ENCODE peak calls at places on chromosome 7, in eight cellular contexts. One of them, this sample, is unnamed.

GRCh38 chr7:92606985-92607384 is 16.8 kb upstream of the FAM133B start:
- DNase-seq in heart right ventricle: no peak
- DNase-seq in GOT3: no peak
- DNase-seq in adrenal gland: no peak
- DNase-seq in bronchial epithelial cell: no peak
- DNase-seq in kidney glomerular epithelial cell: no peak
- DNase-seq in effector memory CD8-positive, alpha-beta T cell: no peak
- DNase-seq in CD4-positive, CD25-positive, alpha-beta regulatory T cell: no peak
- DNase-seq in this sample: no peak

GRCh38 chr7:120717166-120717565 is 140.8 kb downstream of the TSPAN12 start:
- DNase-seq in heart right ventricle: no peak
- DNase-seq in GOT3: no peak
- DNase-seq in adrenal gland: no peak
- DNase-seq in bronchial epithelial cell: no peak
- DNase-seq in kidney glomerular epithelial cell: no peak
- DNase-seq in effector memory CD8-positive, alpha-beta T cell: no peak
- DNase-seq in CD4-positive, CD25-positive, alpha-beta regulatory T cell: no peak
- DNase-seq in this sample: no peak

GRCh38 chr7:3083350-3083749 is 39.7 kb upstream of the CARD11 start:
- DNase-seq in heart right ventricle: no peak
- DNase-seq in GOT3: no peak
- DNase-seq in adrenal gland: no peak
- DNase-seq in bronchial epithelial cell: peak; percentile 6
- DNase-seq in kidney glomerular epithelial cell: no peak
- DNase-seq in effector memory CD8-positive, alpha-beta T cell: no peak
- DNase-seq in CD4-positive, CD25-positive, alpha-beta regulatory T cell: no peak
- DNase-seq in this sample: no peak

GRCh38 chr7:143223784-143224183 is 1.9 kb downstream of the TAS2R40 start:
- DNase-seq in heart right ventricle: no peak
- DNase-seq in GOT3: no peak
- DNase-seq in adrenal gland: no peak
- DNase-seq in bronchial epithelial cell: peak; percentile 12
- DNase-seq in kidney glomerular epithelial cell: no peak
- DNase-seq in effector memory CD8-positive, alpha-beta T cell: no peak
- DNase-seq in CD4-positive, CD25-positive, alpha-beta regulatory T cell: no peak
- DNase-seq in this sample: no peak

GRCh38 chr7:84529480-84530205 is 335.1 kb upstream of the SEMA3A start:
- DNase-seq in heart right ventricle: no peak
- DNase-seq in GOT3: no peak
- DNase-seq in adrenal gland: no peak
- DNase-seq in bronchial epithelial cell: peak; percentile 97
- DNase-seq in kidney glomerular epithelial cell: peak; percentile 89
- DNase-seq in effector memory CD8-positive, alpha-beta T cell: no peak
- DNase-seq in CD4-positive, CD25-positive, alpha-beta regulatory T cell: no peak
- DNase-seq in this sample: no peak

GRCh38 chr7:112830769-112831168 is 40.6 kb upstream of the TMEM168 start:
- DNase-seq in heart right ventricle: no peak
- DNase-seq in GOT3: no peak
- DNase-seq in adrenal gland: no peak
- DNase-seq in bronchial epithelial cell: no peak
- DNase-seq in kidney glomerular epithelial cell: no peak
- DNase-seq in effector memory CD8-positive, alpha-beta T cell: no peak
- DNase-seq in CD4-positive, CD25-positive, alpha-beta regulatory T cell: no peak
- DNase-seq in this sample: no peak

GRCh38 chr7:36549003-36549402 is 159.3 kb downstream of the ANLN start:
- DNase-seq in heart right ventricle: no peak
- DNase-seq in GOT3: no peak
- DNase-seq in adrenal gland: no peak
- DNase-seq in bronchial epithelial cell: no peak
- DNase-seq in kidney glomerular epithelial cell: no peak
- DNase-seq in effector memory CD8-positive, alpha-beta T cell: no peak
- DNase-seq in CD4-positive, CD25-positive, alpha-beta regulatory T cell: no peak
- DNase-seq in this sample: no peak

GRCh38 chr7:28093617-28094232 is 86.9 kb downstream of the JAZF1 start:
- DNase-seq in heart right ventricle: peak; percentile 54
- DNase-seq in GOT3: no peak
- DNase-seq in adrenal gland: peak; percentile 93
- DNase-seq in bronchial epithelial cell: peak; percentile 37
- DNase-seq in kidney glomerular epithelial cell: peak; percentile 48
- DNase-seq in effector memory CD8-positive, alpha-beta T cell: peak; percentile 33
- DNase-seq in CD4-positive, CD25-positive, alpha-beta regulatory T cell: peak; percentile 8
- DNase-seq in this sample: peak; percentile 39

GRCh38 chr7:133486-133885 is 58.9 kb upstream of the FAM20C start:
- DNase-seq in heart right ventricle: no peak
- DNase-seq in GOT3: no peak
- DNase-seq in adrenal gland: no peak
- DNase-seq in bronchial epithelial cell: no peak
- DNase-seq in kidney glomerular epithelial cell: no peak
- DNase-seq in effector memory CD8-positive, alpha-beta T cell: no peak
- DNase-seq in CD4-positive, CD25-positive, alpha-beta regulatory T cell: no peak
- DNase-seq in this sample: no peak

GRCh38 chr7:14717711-14718304 is 184.7 kb downstream of the DGKB start:
- DNase-seq in heart right ventricle: no peak
- DNase-seq in GOT3: no peak
- DNase-seq in adrenal gland: no peak
- DNase-seq in bronchial epithelial cell: peak; percentile 33
- DNase-seq in kidney glomerular epithelial cell: peak; percentile 65
- DNase-seq in effector memory CD8-positive, alpha-beta T cell: no peak
- DNase-seq in CD4-positive, CD25-positive, alpha-beta regulatory T cell: no peak
- DNase-seq in this sample: no peak

GRCh38 chr7:138752568-138753518 is 45.0 kb upstream of the TMEM213 start:
- DNase-seq in heart right ventricle: peak; percentile 16
- DNase-seq in GOT3: no peak
- DNase-seq in adrenal gland: peak; percentile 85
- DNase-seq in bronchial epithelial cell: peak; percentile 62
- DNase-seq in kidney glomerular epithelial cell: peak; percentile 84
- DNase-seq in effector memory CD8-positive, alpha-beta T cell: peak; percentile 87
- DNase-seq in CD4-positive, CD25-positive, alpha-beta regulatory T cell: peak; percentile 84
- DNase-seq in this sample: peak; percentile 30

GRCh38 chr7:19522486-19522885 is 186.4 kb downstream of the POLR1F start:
- DNase-seq in heart right ventricle: no peak
- DNase-seq in GOT3: no peak
- DNase-seq in adrenal gland: no peak
- DNase-seq in bronchial epithelial cell: peak; percentile 22
- DNase-seq in kidney glomerular epithelial cell: peak; percentile 5
- DNase-seq in effector memory CD8-positive, alpha-beta T cell: no peak
- DNase-seq in CD4-positive, CD25-positive, alpha-beta regulatory T cell: no peak
- DNase-seq in this sample: no peak

GRCh38 chr7:107563761-107564552 is at the start of the genes COG5 and DUS4L:
- DNase-seq in heart right ventricle: peak; percentile 85
- DNase-seq in GOT3: peak; percentile 60
- DNase-seq in adrenal gland: peak; percentile 91
- DNase-seq in bronchial epithelial cell: peak; percentile 68
- DNase-seq in kidney glomerular epithelial cell: peak; percentile 70
- DNase-seq in effector memory CD8-positive, alpha-beta T cell: peak; percentile 85
- DNase-seq in CD4-positive, CD25-positive, alpha-beta regulatory T cell: peak; percentile 79
- DNase-seq in this sample: peak; percentile 83

GRCh38 chr7:28112883-28113540 is 67.6 kb downstream of the JAZF1 start:
- DNase-seq in heart right ventricle: no peak
- DNase-seq in GOT3: no peak
- DNase-seq in adrenal gland: peak; percentile 85
- DNase-seq in bronchial epithelial cell: no peak
- DNase-seq in kidney glomerular epithelial cell: no peak
- DNase-seq in effector memory CD8-positive, alpha-beta T cell: no peak
- DNase-seq in CD4-positive, CD25-positive, alpha-beta regulatory T cell: no peak
- DNase-seq in this sample: no peak

GRCh38 chr7:35727571-35727970 is 32.6 kb upstream of the HERPUD2 start:
- DNase-seq in heart right ventricle: no peak
- DNase-seq in GOT3: peak; percentile 18
- DNase-seq in adrenal gland: no peak
- DNase-seq in bronchial epithelial cell: peak; percentile 67
- DNase-seq in kidney glomerular epithelial cell: no peak
- DNase-seq in effector memory CD8-positive, alpha-beta T cell: peak; percentile 36
- DNase-seq in CD4-positive, CD25-positive, alpha-beta regulatory T cell: no peak
- DNase-seq in this sample: no peak

GRCh38 chr7:19916011-19916410 is 142.6 kb upstream of the TMEM196 start:
- DNase-seq in heart right ventricle: no peak
- DNase-seq in GOT3: no peak
- DNase-seq in adrenal gland: no peak
- DNase-seq in bronchial epithelial cell: peak; percentile 84
- DNase-seq in kidney glomerular epithelial cell: peak; percentile 71
- DNase-seq in effector memory CD8-positive, alpha-beta T cell: no peak
- DNase-seq in CD4-positive, CD25-positive, alpha-beta regulatory T cell: no peak
- DNase-seq in this sample: no peak

GRCh38 chr7:144768633-144769032 is 67.2 kb downstream of the TPK1 start:
- DNase-seq in heart right ventricle: no peak
- DNase-seq in GOT3: no peak
- DNase-seq in adrenal gland: no peak
- DNase-seq in bronchial epithelial cell: no peak
- DNase-seq in kidney glomerular epithelial cell: no peak
- DNase-seq in effector memory CD8-positive, alpha-beta T cell: no peak
- DNase-seq in CD4-positive, CD25-positive, alpha-beta regulatory T cell: no peak
- DNase-seq in this sample: no peak

GRCh38 chr7:37942934-37943610 is 22.6 kb downstream of the EPDR1 start:
- DNase-seq in heart right ventricle: peak; percentile 80
- DNase-seq in GOT3: no peak
- DNase-seq in adrenal gland: peak; percentile 95
- DNase-seq in bronchial epithelial cell: no peak
- DNase-seq in kidney glomerular epithelial cell: peak; percentile 11
- DNase-seq in effector memory CD8-positive, alpha-beta T cell: no peak
- DNase-seq in CD4-positive, CD25-positive, alpha-beta regulatory T cell: no peak
- DNase-seq in this sample: no peak

GRCh38 chr7:29881724-29882123 is 75.4 kb downstream of the WIPF3 start:
- DNase-seq in heart right ventricle: no peak
- DNase-seq in GOT3: no peak
- DNase-seq in adrenal gland: no peak
- DNase-seq in bronchial epithelial cell: no peak
- DNase-seq in kidney glomerular epithelial cell: no peak
- DNase-seq in effector memory CD8-positive, alpha-beta T cell: no peak
- DNase-seq in CD4-positive, CD25-positive, alpha-beta regulatory T cell: no peak
- DNase-seq in this sample: no peak

GRCh38 chr7:7519528-7519927 is 16.1 kb downstream of the COL28A1 start:
- DNase-seq in heart right ventricle: no peak
- DNase-seq in GOT3: no peak
- DNase-seq in adrenal gland: no peak
- DNase-seq in bronchial epithelial cell: peak; percentile 10
- DNase-seq in kidney glomerular epithelial cell: peak; percentile 28
- DNase-seq in effector memory CD8-positive, alpha-beta T cell: no peak
- DNase-seq in CD4-positive, CD25-positive, alpha-beta regulatory T cell: no peak
- DNase-seq in this sample: no peak

GRCh38 chr7:97973206-97973658 is 16.8 kb downstream of the OCM2 start:
- DNase-seq in heart right ventricle: no peak
- DNase-seq in GOT3: no peak
- DNase-seq in adrenal gland: peak; percentile 47
- DNase-seq in bronchial epithelial cell: no peak
- DNase-seq in kidney glomerular epithelial cell: no peak
- DNase-seq in effector memory CD8-positive, alpha-beta T cell: no peak
- DNase-seq in CD4-positive, CD25-positive, alpha-beta regulatory T cell: no peak
- DNase-seq in this sample: peak; percentile 3

GRCh38 chr7:30605832-30606231 is 11.2 kb downstream of the GARS1 start:
- DNase-seq in heart right ventricle: no peak
- DNase-seq in GOT3: no peak
- DNase-seq in adrenal gland: no peak
- DNase-seq in bronchial epithelial cell: no peak
- DNase-seq in kidney glomerular epithelial cell: no peak
- DNase-seq in effector memory CD8-positive, alpha-beta T cell: no peak
- DNase-seq in CD4-positive, CD25-positive, alpha-beta regulatory T cell: no peak
- DNase-seq in this sample: no peak

GRCh38 chr7:141674201-141674671 is 27.7 kb downstream of the DENND11 start:
- DNase-seq in heart right ventricle: no peak
- DNase-seq in GOT3: no peak
- DNase-seq in adrenal gland: no peak
- DNase-seq in bronchial epithelial cell: peak; percentile 86
- DNase-seq in kidney glomerular epithelial cell: peak; percentile 70
- DNase-seq in effector memory CD8-positive, alpha-beta T cell: no peak
- DNase-seq in CD4-positive, CD25-positive, alpha-beta regulatory T cell: no peak
- DNase-seq in this sample: no peak

GRCh38 chr7:137606061-137606674 is 240.6 kb downstream of the DGKI start:
- DNase-seq in heart right ventricle: no peak
- DNase-seq in GOT3: no peak
- DNase-seq in adrenal gland: no peak
- DNase-seq in bronchial epithelial cell: peak; percentile 58
- DNase-seq in kidney glomerular epithelial cell: peak; percentile 55
- DNase-seq in effector memory CD8-positive, alpha-beta T cell: no peak
- DNase-seq in CD4-positive, CD25-positive, alpha-beta regulatory T cell: no peak
- DNase-seq in this sample: no peak

GRCh38 chr7:39394105-39394504 is 172.1 kb upstream of the YAE1 start:
- DNase-seq in heart right ventricle: no peak
- DNase-seq in GOT3: no peak
- DNase-seq in adrenal gland: no peak
- DNase-seq in bronchial epithelial cell: no peak
- DNase-seq in kidney glomerular epithelial cell: no peak
- DNase-seq in effector memory CD8-positive, alpha-beta T cell: no peak
- DNase-seq in CD4-positive, CD25-positive, alpha-beta regulatory T cell: no peak
- DNase-seq in this sample: no peak

GRCh38 chr7:2195403-2196246 is 37.1 kb downstream of the MAD1L1 start:
- DNase-seq in heart right ventricle: peak; percentile 50
- DNase-seq in GOT3: no peak
- DNase-seq in adrenal gland: no peak
- DNase-seq in bronchial epithelial cell: no peak
- DNase-seq in kidney glomerular epithelial cell: no peak
- DNase-seq in effector memory CD8-positive, alpha-beta T cell: no peak
- DNase-seq in CD4-positive, CD25-positive, alpha-beta regulatory T cell: no peak
- DNase-seq in this sample: no peak

GRCh38 chr7:29319719-29320521 is 125.3 kb downstream of the CHN2 start:
- DNase-seq in heart right ventricle: no peak
- DNase-seq in GOT3: peak; percentile 11
- DNase-seq in adrenal gland: no peak
- DNase-seq in bronchial epithelial cell: no peak
- DNase-seq in kidney glomerular epithelial cell: no peak
- DNase-seq in effector memory CD8-positive, alpha-beta T cell: no peak
- DNase-seq in CD4-positive, CD25-positive, alpha-beta regulatory T cell: no peak
- DNase-seq in this sample: peak; percentile 33

GRCh38 chr7:141702047-141702567 is at the start of gene DENND11:
- DNase-seq in heart right ventricle: peak; percentile 62
- DNase-seq in GOT3: no peak
- DNase-seq in adrenal gland: peak; percentile 60
- DNase-seq in bronchial epithelial cell: no peak
- DNase-seq in kidney glomerular epithelial cell: no peak
- DNase-seq in effector memory CD8-positive, alpha-beta T cell: peak; percentile 50
- DNase-seq in CD4-positive, CD25-positive, alpha-beta regulatory T cell: peak; percentile 51
- DNase-seq in this sample: peak; percentile 65

GRCh38 chr7:132145466-132145865 is 430.8 kb downstream of the PLXNA4 start:
- DNase-seq in heart right ventricle: no peak
- DNase-seq in GOT3: no peak
- DNase-seq in adrenal gland: peak; percentile 58
- DNase-seq in bronchial epithelial cell: peak; percentile 99
- DNase-seq in kidney glomerular epithelial cell: peak; percentile 62
- DNase-seq in effector memory CD8-positive, alpha-beta T cell: no peak
- DNase-seq in CD4-positive, CD25-positive, alpha-beta regulatory T cell: no peak
- DNase-seq in this sample: no peak

GRCh38 chr7:45033261-45033930 is 33.4 kb downstream of the CCM2 start:
- DNase-seq in heart right ventricle: no peak
- DNase-seq in GOT3: no peak
- DNase-seq in adrenal gland: no peak
- DNase-seq in bronchial epithelial cell: peak; percentile 77
- DNase-seq in kidney glomerular epithelial cell: peak; percentile 47
- DNase-seq in effector memory CD8-positive, alpha-beta T cell: no peak
- DNase-seq in CD4-positive, CD25-positive, alpha-beta regulatory T cell: no peak
- DNase-seq in this sample: no peak

GRCh38 chr7:37920619-37921339 is at the start of gene EPDR1:
- DNase-seq in heart right ventricle: peak; percentile 57
- DNase-seq in GOT3: peak; percentile 34
- DNase-seq in adrenal gland: peak; percentile 86
- DNase-seq in bronchial epithelial cell: no peak
- DNase-seq in kidney glomerular epithelial cell: peak; percentile 72
- DNase-seq in effector memory CD8-positive, alpha-beta T cell: peak; percentile 19
- DNase-seq in CD4-positive, CD25-positive, alpha-beta regulatory T cell: no peak
- DNase-seq in this sample: peak; percentile 28

GRCh38 chr7:66626236-66626957 is 2.3 kb upstream of the KCTD7 start:
- DNase-seq in heart right ventricle: no peak
- DNase-seq in GOT3: no peak
- DNase-seq in adrenal gland: no peak
- DNase-seq in bronchial epithelial cell: peak; percentile 79
- DNase-seq in kidney glomerular epithelial cell: no peak
- DNase-seq in effector memory CD8-positive, alpha-beta T cell: no peak
- DNase-seq in CD4-positive, CD25-positive, alpha-beta regulatory T cell: no peak
- DNase-seq in this sample: no peak

GRCh38 chr7:112271162-112271561 is 64.7 kb downstream of the ZNF277 start:
- DNase-seq in heart right ventricle: no peak
- DNase-seq in GOT3: no peak
- DNase-seq in adrenal gland: no peak
- DNase-seq in bronchial epithelial cell: no peak
- DNase-seq in kidney glomerular epithelial cell: no peak
- DNase-seq in effector memory CD8-positive, alpha-beta T cell: no peak
- DNase-seq in CD4-positive, CD25-positive, alpha-beta regulatory T cell: no peak
- DNase-seq in this sample: no peak